ENCODE peak calls at places on chromosomes 13 and 19, in eight cellular contexts. One of them, this sample, is unnamed.

GRCh38 chr19:46049597-46049996 is 8.8 kb upstream of the IGFL4 start:
- DNase-seq in astrocyte: no peak
- DNase-seq in natural killer cell: no peak
- DNase-seq in BJ: no peak
- DNase-seq in CD8-positive, alpha-beta T cell: no peak
- DNase-seq in neural crest cell: no peak
- DNase-seq in fibroblast of lung: no peak
- DNase-seq in heart left ventricle: no peak
- DNase-seq in this sample: no peak

GRCh38 chr13:83589816-83590215 is 292.5 kb downstream of the SLITRK1 start:
- DNase-seq in astrocyte: no peak
- DNase-seq in CD8-positive, alpha-beta T cell: no peak
- DNase-seq in neural crest cell: no peak
- DNase-seq in natural killer cell: no peak
- DNase-seq in fibroblast of lung: no peak
- DNase-seq in heart left ventricle: no peak
- DNase-seq in BJ: no peak
- DNase-seq in this sample: no peak

GRCh38 chr13:114318624-114319023 is 4.3 kb downstream of the CHAMP1 start:
- DNase-seq in natural killer cell: no peak
- DNase-seq in CD8-positive, alpha-beta T cell: no peak
- DNase-seq in neural crest cell: no peak
- DNase-seq in heart left ventricle: no peak
- DNase-seq in fibroblast of lung: no peak
- DNase-seq in BJ: no peak
- DNase-seq in astrocyte: no peak
- DNase-seq in this sample: no peak

GRCh38 chr19:49097453-49098288 is 12.4 kb downstream of the SNRNP70 start:
- DNase-seq in CD8-positive, alpha-beta T cell: peak; percentile 75
- DNase-seq in heart left ventricle: peak; percentile 54
- DNase-seq in natural killer cell: peak; percentile 67
- DNase-seq in neural crest cell: peak; percentile 79
- DNase-seq in BJ: no peak
- DNase-seq in fibroblast of lung: peak; percentile 69
- DNase-seq in astrocyte: no peak
- DNase-seq in this sample: peak; percentile 53

GRCh38 chr19:2337329-2337707 is 8.8 kb downstream of the SPPL2B start:
- DNase-seq in heart left ventricle: no peak
- DNase-seq in neural crest cell: peak; percentile 69
- DNase-seq in CD8-positive, alpha-beta T cell: no peak
- DNase-seq in astrocyte: peak; percentile 47
- DNase-seq in natural killer cell: no peak
- DNase-seq in BJ: no peak
- DNase-seq in fibroblast of lung: peak; percentile 44
- DNase-seq in this sample: no peak

GRCh38 chr19:17620696-17621095 is 65.2 kb downstream of the COLGALT1 start:
- DNase-seq in fibroblast of lung: no peak
- DNase-seq in astrocyte: no peak
- DNase-seq in BJ: no peak
- DNase-seq in natural killer cell: no peak
- DNase-seq in heart left ventricle: no peak
- DNase-seq in CD8-positive, alpha-beta T cell: no peak
- DNase-seq in neural crest cell: no peak
- DNase-seq in this sample: no peak

GRCh38 chr19:8257052-8257443 is 47.9 kb downstream of the CERS4 start:
- DNase-seq in CD8-positive, alpha-beta T cell: no peak
- DNase-seq in heart left ventricle: no peak
- DNase-seq in neural crest cell: no peak
- DNase-seq in fibroblast of lung: no peak
- DNase-seq in natural killer cell: no peak
- DNase-seq in astrocyte: no peak
- DNase-seq in BJ: no peak
- DNase-seq in this sample: no peak

GRCh38 chr13:21243045-21243842 is 66.8 kb downstream of the MRPL57 start:
- DNase-seq in CD8-positive, alpha-beta T cell: no peak
- DNase-seq in BJ: no peak
- DNase-seq in heart left ventricle: no peak
- DNase-seq in astrocyte: no peak
- DNase-seq in fibroblast of lung: no peak
- DNase-seq in natural killer cell: no peak
- DNase-seq in neural crest cell: no peak
- DNase-seq in this sample: no peak

GRCh38 chr13:93268327-93269028 is 41.9 kb downstream of the GPC6 start:
- DNase-seq in BJ: no peak
- DNase-seq in fibroblast of lung: no peak
- DNase-seq in natural killer cell: no peak
- DNase-seq in astrocyte: no peak
- DNase-seq in CD8-positive, alpha-beta T cell: no peak
- DNase-seq in heart left ventricle: no peak
- DNase-seq in neural crest cell: no peak
- DNase-seq in this sample: no peak

GRCh38 chr19:23440791-23441190 is 45.5 kb upstream of the ZNF91 start:
- DNase-seq in natural killer cell: no peak
- DNase-seq in astrocyte: no peak
- DNase-seq in BJ: no peak
- DNase-seq in neural crest cell: no peak
- DNase-seq in CD8-positive, alpha-beta T cell: no peak
- DNase-seq in fibroblast of lung: no peak
- DNase-seq in heart left ventricle: no peak
- DNase-seq in this sample: no peak

GRCh38 chr19:17097593-17098126 is 22.1 kb downstream of the MYO9B start:
- DNase-seq in natural killer cell: no peak
- DNase-seq in neural crest cell: no peak
- DNase-seq in astrocyte: no peak
- DNase-seq in BJ: no peak
- DNase-seq in fibroblast of lung: peak; percentile 78
- DNase-seq in CD8-positive, alpha-beta T cell: no peak
- DNase-seq in heart left ventricle: no peak
- DNase-seq in this sample: no peak

GRCh38 chr19:18167975-18168645 is 5.5 kb upstream of the IFI30 start:
- DNase-seq in BJ: no peak
- DNase-seq in astrocyte: no peak
- DNase-seq in CD8-positive, alpha-beta T cell: peak; percentile 53
- DNase-seq in neural crest cell: peak; percentile 61
- DNase-seq in fibroblast of lung: no peak
- DNase-seq in heart left ventricle: no peak
- DNase-seq in natural killer cell: peak; percentile 54
- DNase-seq in this sample: no peak

GRCh38 chr19:35037716-35038622 is 3.6 kb upstream of the HPN start:
- DNase-seq in natural killer cell: no peak
- DNase-seq in neural crest cell: no peak
- DNase-seq in heart left ventricle: peak; percentile 54
- DNase-seq in CD8-positive, alpha-beta T cell: no peak
- DNase-seq in astrocyte: no peak
- DNase-seq in fibroblast of lung: no peak
- DNase-seq in BJ: no peak
- DNase-seq in this sample: no peak

GRCh38 chr13:37648604-37649003 is 50.0 kb upstream of the POSTN start:
- DNase-seq in astrocyte: peak; percentile 83
- DNase-seq in fibroblast of lung: peak; percentile 72
- DNase-seq in CD8-positive, alpha-beta T cell: no peak
- DNase-seq in natural killer cell: no peak
- DNase-seq in heart left ventricle: no peak
- DNase-seq in neural crest cell: no peak
- DNase-seq in BJ: peak; percentile 48
- DNase-seq in this sample: peak; percentile 62

GRCh38 chr13:78046349-78046748 is 127.7 kb upstream of the EDNRB start:
- DNase-seq in heart left ventricle: no peak
- DNase-seq in neural crest cell: no peak
- DNase-seq in natural killer cell: no peak
- DNase-seq in CD8-positive, alpha-beta T cell: no peak
- DNase-seq in astrocyte: no peak
- DNase-seq in fibroblast of lung: no peak
- DNase-seq in BJ: no peak
- DNase-seq in this sample: no peak

GRCh38 chr13:83876546-83876945 is 5.7 kb downstream of the SLITRK1 start:
- DNase-seq in BJ: no peak
- DNase-seq in astrocyte: no peak
- DNase-seq in CD8-positive, alpha-beta T cell: no peak
- DNase-seq in neural crest cell: no peak
- DNase-seq in natural killer cell: no peak
- DNase-seq in heart left ventricle: no peak
- DNase-seq in fibroblast of lung: no peak
- DNase-seq in this sample: no peak

GRCh38 chr13:43232866-43233265 is 209.5 kb downstream of the DNAJC15 start:
- DNase-seq in natural killer cell: no peak
- DNase-seq in heart left ventricle: no peak
- DNase-seq in neural crest cell: no peak
- DNase-seq in astrocyte: peak; percentile 64
- DNase-seq in fibroblast of lung: peak; percentile 95
- DNase-seq in BJ: peak; percentile 15
- DNase-seq in CD8-positive, alpha-beta T cell: no peak
- DNase-seq in this sample: no peak

GRCh38 chr13:59176775-59177174 is 987.0 kb downstream of the DIAPH3 start:
- DNase-seq in BJ: no peak
- DNase-seq in natural killer cell: no peak
- DNase-seq in CD8-positive, alpha-beta T cell: no peak
- DNase-seq in neural crest cell: no peak
- DNase-seq in fibroblast of lung: no peak
- DNase-seq in heart left ventricle: no peak
- DNase-seq in astrocyte: no peak
- DNase-seq in this sample: no peak

GRCh38 chr13:46386426-46386995 is 541 bp downstream of the RUBCNL start:
- DNase-seq in CD8-positive, alpha-beta T cell: no peak
- DNase-seq in fibroblast of lung: peak; percentile 24
- DNase-seq in BJ: no peak
- DNase-seq in astrocyte: no peak
- DNase-seq in heart left ventricle: no peak
- DNase-seq in neural crest cell: no peak
- DNase-seq in natural killer cell: no peak
- DNase-seq in this sample: no peak

GRCh38 chr13:51315658-51316057 is 23.8 kb upstream of the SERPINE3 start:
- DNase-seq in heart left ventricle: no peak
- DNase-seq in BJ: no peak
- DNase-seq in natural killer cell: no peak
- DNase-seq in CD8-positive, alpha-beta T cell: no peak
- DNase-seq in fibroblast of lung: peak; percentile 11
- DNase-seq in neural crest cell: no peak
- DNase-seq in astrocyte: peak; percentile 29
- DNase-seq in this sample: no peak

DNA sequence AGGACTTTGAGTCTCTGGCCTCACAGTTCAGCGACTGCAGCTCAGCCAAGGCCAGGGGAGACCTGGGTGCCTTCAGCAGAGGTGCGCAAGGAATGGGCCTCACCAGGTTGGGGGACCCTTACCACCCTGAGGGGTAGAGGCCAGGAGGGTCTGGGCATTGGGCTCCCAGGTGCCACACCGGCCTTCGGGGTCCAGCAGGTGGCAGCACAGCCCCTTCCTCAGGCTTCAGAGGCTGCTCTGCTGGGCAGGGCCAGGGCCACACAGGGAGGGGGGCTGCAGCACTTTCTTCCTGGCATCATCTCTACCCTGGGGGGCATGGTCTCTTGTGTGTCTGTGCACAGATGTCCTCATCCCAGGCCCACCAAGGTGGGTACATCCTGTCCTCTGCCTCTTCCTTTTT is 12.9 kb downstream of the PIN1 start:
- DNase-seq in fibroblast of lung: no peak
- DNase-seq in neural crest cell: no peak
- DNase-seq in natural killer cell: peak; percentile 22
- DNase-seq in heart left ventricle: no peak
- DNase-seq in BJ: no peak
- DNase-seq in astrocyte: no peak
- DNase-seq in CD8-positive, alpha-beta T cell: no peak
- DNase-seq in this sample: no peak
- TF ChIP-seq CTCF in fibroblast of lung: peak; percentile 31
- TF ChIP-seq CTCF in neural crest cell: peak; percentile 58
- TF ChIP-seq CTCF in natural killer cell: peak; percentile 30
- TF ChIP-seq CTCF in heart left ventricle: peak; percentile 22
- TF ChIP-seq CTCF in BJ: peak; percentile 39
- TF ChIP-seq CTCF in astrocyte: peak; percentile 9
- TF ChIP-seq CTCF in CD8-positive, alpha-beta T cell: peak; percentile 52
- TF ChIP-seq CTCF in this sample: peak; percentile 49

GRCh38 chr13:95624020-95624419 is 20.5 kb downstream of the DZIP1 start:
- DNase-seq in heart left ventricle: no peak
- DNase-seq in neural crest cell: peak; percentile 38
- DNase-seq in natural killer cell: no peak
- DNase-seq in CD8-positive, alpha-beta T cell: no peak
- DNase-seq in BJ: no peak
- DNase-seq in fibroblast of lung: peak; percentile 72
- DNase-seq in astrocyte: peak; percentile 31
- DNase-seq in this sample: no peak
- TF ChIP-seq CTCF in heart left ventricle: peak; percentile 54
- TF ChIP-seq CTCF in neural crest cell: peak; percentile 77
- TF ChIP-seq CTCF in natural killer cell: peak; percentile 68
- TF ChIP-seq CTCF in CD8-positive, alpha-beta T cell: peak; percentile 58
- TF ChIP-seq CTCF in BJ: peak; percentile 75
- TF ChIP-seq CTCF in fibroblast of lung: peak; percentile 68
- TF ChIP-seq CTCF in astrocyte: peak; percentile 63
- TF ChIP-seq CTCF in this sample: peak; percentile 79

DNA sequence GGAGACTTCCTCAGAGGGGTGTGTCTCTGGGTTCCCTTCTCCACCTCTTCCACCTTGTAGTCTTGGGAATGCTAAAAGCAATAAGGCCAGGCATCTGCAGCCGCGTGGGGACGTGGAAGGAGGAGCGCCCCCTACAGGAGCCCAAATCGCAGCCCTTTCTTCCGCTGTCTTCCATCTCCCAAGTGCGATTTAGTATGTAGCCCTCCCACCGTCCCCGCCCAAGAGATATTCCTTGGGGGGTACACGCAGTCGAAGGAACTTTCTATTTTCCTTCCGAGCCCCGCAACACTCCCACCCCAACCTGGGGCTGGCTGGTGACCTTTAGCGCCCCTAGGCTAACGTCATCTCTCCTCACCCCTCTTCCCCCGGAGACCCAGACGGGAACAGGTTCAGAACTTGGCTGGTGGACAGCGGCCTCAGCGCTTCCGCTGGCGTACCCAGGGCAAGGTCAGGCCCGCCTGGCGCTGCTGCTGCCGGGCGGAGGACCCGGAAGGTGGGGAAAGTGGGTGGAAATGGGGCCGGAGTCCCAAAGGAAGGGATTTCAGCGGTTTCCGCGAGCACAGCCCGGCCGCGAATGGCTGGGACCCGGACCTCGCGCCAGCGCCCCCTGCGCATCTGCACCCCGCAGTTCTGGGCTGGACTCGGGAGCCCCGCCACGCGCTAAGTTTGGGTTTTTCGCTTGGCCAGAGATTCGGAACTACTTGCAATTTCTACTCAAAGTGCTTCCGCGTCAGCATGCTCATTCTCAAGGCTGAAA is 2.1 kb upstream of the PCDH8 start:
- DNase-seq in fibroblast of lung: peak; percentile 48
- DNase-seq in CD8-positive, alpha-beta T cell: no peak
- DNase-seq in heart left ventricle: peak; percentile 71
- DNase-seq in BJ: no peak
- DNase-seq in astrocyte: peak; percentile 4
- DNase-seq in neural crest cell: peak; percentile 82
- DNase-seq in natural killer cell: no peak
- DNase-seq in this sample: no peak
- TF ChIP-seq CTCF in fibroblast of lung: no peak
- TF ChIP-seq CTCF in CD8-positive, alpha-beta T cell: no peak
- TF ChIP-seq CTCF in heart left ventricle: no peak
- TF ChIP-seq CTCF in BJ: peak; percentile 12
- TF ChIP-seq CTCF in astrocyte: no peak
- TF ChIP-seq CTCF in neural crest cell: peak; percentile 55
- TF ChIP-seq CTCF in natural killer cell: no peak
- TF ChIP-seq CTCF in this sample: no peak

DNA sequence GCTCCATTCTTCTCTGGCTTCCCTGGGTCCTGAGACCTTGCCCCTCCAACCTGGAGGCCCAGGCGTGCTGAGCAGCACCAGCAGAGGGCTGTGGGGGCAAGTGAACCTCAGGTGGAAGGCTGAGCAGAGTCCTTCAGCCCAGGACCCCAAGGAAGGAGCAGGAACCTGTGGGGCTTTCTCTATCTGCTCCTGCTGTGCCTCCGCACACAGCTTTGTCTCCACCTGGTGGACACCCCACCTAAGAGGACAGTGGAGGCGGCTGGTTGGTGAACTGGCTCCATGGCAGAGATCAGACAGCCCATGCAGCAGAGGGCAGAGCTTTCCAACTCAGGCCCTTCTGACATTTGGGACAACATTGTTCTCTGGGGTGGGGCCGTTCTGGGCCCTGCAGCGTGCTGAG is 19.7 kb downstream of the ZFR2 start:
- DNase-seq in BJ: no peak
- DNase-seq in fibroblast of lung: no peak
- DNase-seq in heart left ventricle: no peak
- DNase-seq in astrocyte: no peak
- DNase-seq in neural crest cell: peak; percentile 37
- DNase-seq in natural killer cell: peak; percentile 25
- DNase-seq in CD8-positive, alpha-beta T cell: peak; percentile 68
- DNase-seq in this sample: no peak
- TF ChIP-seq CTCF in BJ: peak; percentile 49
- TF ChIP-seq CTCF in fibroblast of lung: no peak
- TF ChIP-seq CTCF in heart left ventricle: peak; percentile 15
- TF ChIP-seq CTCF in astrocyte: peak; percentile 30
- TF ChIP-seq CTCF in neural crest cell: peak; percentile 54
- TF ChIP-seq CTCF in natural killer cell: peak; percentile 20
- TF ChIP-seq CTCF in CD8-positive, alpha-beta T cell: peak; percentile 58
- TF ChIP-seq CTCF in this sample: peak; percentile 48